ENCODE peak calls at places on chromosome 7, in five cellular contexts. V, A, C, R and D are unnamed samples.
A peak's percentile ranks its signal among the peaks of the same experiment; 100 is the strongest.

GRCh38 chr7:2939193-2939885 is 95.2 kb upstream of the GNA12 start:
- DNase-seq in V (peak; percentile 54), A (no peak), C (no peak), R (no peak), D (peak; percentile 69)

GRCh38 chr7:16135628-16136027 is 285.7 kb downstream of the CRPPA start:
- DNase-seq in V (no peak), A (no peak), C (no peak), R (no peak), D (no peak)

GRCh38 chr7:17123020-17123419 is 175.4 kb upstream of the AHR start:
- DNase-seq in V (no peak), A (no peak), C (no peak), R (no peak), D (no peak)

GRCh38 chr7:5695037-5695708 is 86.3 kb downstream of the RNF216 start:
- DNase-seq in V (peak; percentile 81), A (peak; percentile 24), C (no peak), R (no peak), D (peak; percentile 88)

GRCh38 chr7:95549818-95550529 is 46.3 kb downstream of the PDK4 start:
- DNase-seq in V (peak; percentile 97), A (no peak), C (no peak), R (peak; percentile 82), D (no peak)

GRCh38 chr7:142632291-142633134 is 116.8 kb upstream of the PRSS1 start:
- DNase-seq in V (no peak), A (peak; percentile 82), C (peak; percentile 78), R (peak; percentile 25), D (peak; percentile 81)

GRCh38 chr7:17299477-17299991 is 1.1 kb downstream of the AHR start:
- DNase-seq in V (no peak), A (no peak), C (no peak), R (no peak), D (no peak)

GRCh38 chr7:31540786-31541185 is 26.9 kb downstream of the ITPRID1 start:
- DNase-seq in V (no peak), A (no peak), C (no peak), R (no peak), D (no peak)

GRCh38 chr7:24334012-24334411 is 50.0 kb downstream of the NPY start:
- DNase-seq in V (no peak), A (no peak), C (no peak), R (no peak), D (no peak)

GRCh38 chr7:4882169-4882741 is 1.3 kb downstream of the RADIL start:
- DNase-seq in V (peak; percentile 84), A (no peak), C (peak; percentile 68), R (peak; percentile 46), D (no peak)

GRCh38 chr7:128322040-128322643 is 21.6 kb downstream of the RBM28 start:
- DNase-seq in V (no peak), A (peak; percentile 41), C (peak; percentile 34), R (no peak), D (no peak)

GRCh38 chr7:96219382-96220130 is 102.3 kb downstream of the SLC25A13 start:
- DNase-seq in V (no peak), A (no peak), C (no peak), R (no peak), D (no peak)

GRCh38 chr7:46651070-46651469 is 730.0 kb upstream of the IGFBP3 start:
- DNase-seq in V (no peak), A (no peak), C (no peak), R (no peak), D (no peak)

GRCh38 chr7:109387530-109387929 is 817.9 kb downstream of the DNAJB9 start:
- DNase-seq in V (no peak), A (no peak), C (no peak), R (peak; percentile 5), D (no peak)

GRCh38 chr7:155172141-155172540 is 102.0 kb downstream of the HTR5A start:
- DNase-seq in V (no peak), A (no peak), C (no peak), R (no peak), D (no peak)

GRCh38 chr7:55306331-55306730 is 58.8 kb upstream of the LANCL2 start:
- DNase-seq in V (no peak), A (no peak), C (no peak), R (no peak), D (no peak)

GRCh38 chr7:30459591-30460245 is 18.9 kb downstream of the NOD1 start:
- DNase-seq in V (no peak), A (no peak), C (no peak), R (peak; percentile 64), D (no peak)

GRCh38 chr7:3861941-3862340 is 560.9 kb downstream of the SDK1 start:
- DNase-seq in V (no peak), A (no peak), C (no peak), R (peak; percentile 26), D (no peak)

GRCh38 chr7:154835924-154836529 is 166.9 kb downstream of the PAXIP1 start:
- DNase-seq in V (no peak), A (peak; percentile 65), C (no peak), R (no peak), D (no peak)

GRCh38 chr7:129828078-129828762 is 124.5 kb downstream of the UBE2H start:
- DNase-seq in V (no peak), A (no peak), C (no peak), R (peak; percentile 41), D (no peak)
- H3K4me3 ChIP-seq in V (no peak overlapping the region), A (no peak overlapping the region), C (no peak overlapping the region), R (no peak overlapping the region), D (no peak overlapping the region)

DNA sequence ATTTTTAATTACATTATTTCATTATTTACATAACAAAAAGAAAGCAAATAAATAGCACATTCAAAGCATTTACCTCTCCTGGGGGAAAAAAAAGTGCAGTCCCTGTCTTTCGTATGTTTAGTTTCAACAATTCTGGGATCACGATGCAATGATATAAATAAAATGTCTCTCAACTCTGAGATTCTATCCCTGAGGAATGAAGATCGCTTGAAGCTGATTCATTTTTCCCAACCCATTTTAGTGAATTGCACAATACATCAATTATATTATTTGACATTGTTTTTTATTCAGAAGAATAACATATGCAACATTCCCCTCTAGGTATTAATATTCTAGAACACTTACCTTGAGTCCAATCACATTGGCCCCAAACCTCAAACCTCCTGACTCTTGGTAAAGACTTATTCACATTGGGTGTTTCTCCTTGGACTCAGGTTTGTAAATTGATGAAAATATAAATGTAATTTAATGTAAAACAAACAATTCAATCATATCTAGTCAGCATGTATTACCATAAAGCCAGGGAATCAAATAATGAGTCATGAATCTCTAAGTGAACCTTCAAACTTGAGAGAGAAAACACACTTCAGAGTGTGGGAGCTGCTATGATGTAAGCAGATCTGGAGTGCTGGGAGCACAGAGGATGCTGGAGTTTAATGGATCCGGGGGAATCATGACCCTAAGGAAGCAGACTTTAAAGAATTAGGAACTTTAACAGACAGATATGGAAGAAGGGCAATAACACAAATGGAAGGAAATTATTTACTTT is 5.3 kb upstream of the SCIN start:
- DNase-seq in V (no peak), A (no peak), C (no peak), R (no peak), D (no peak)
- H3K36me3 ChIP-seq in V (no peaks in the 10 kb centered on the region), A (no peaks in the 10 kb centered on the region), C (no peaks in the 10 kb centered on the region), R (no peaks in the 10 kb centered on the region), D (no peaks in the 10 kb centered on the region)

GRCh38 chr7:81812514-81813472 is 42.9 kb upstream of the HGF start:
- DNase-seq in V (no peak), A (no peak), C (no peak), R (no peak), D (no peak)

GRCh38 chr7:81816312-81816711 is 46.5 kb upstream of the HGF start:
- DNase-seq in V (no peak), A (no peak), C (no peak), R (no peak), D (no peak)

DNA sequence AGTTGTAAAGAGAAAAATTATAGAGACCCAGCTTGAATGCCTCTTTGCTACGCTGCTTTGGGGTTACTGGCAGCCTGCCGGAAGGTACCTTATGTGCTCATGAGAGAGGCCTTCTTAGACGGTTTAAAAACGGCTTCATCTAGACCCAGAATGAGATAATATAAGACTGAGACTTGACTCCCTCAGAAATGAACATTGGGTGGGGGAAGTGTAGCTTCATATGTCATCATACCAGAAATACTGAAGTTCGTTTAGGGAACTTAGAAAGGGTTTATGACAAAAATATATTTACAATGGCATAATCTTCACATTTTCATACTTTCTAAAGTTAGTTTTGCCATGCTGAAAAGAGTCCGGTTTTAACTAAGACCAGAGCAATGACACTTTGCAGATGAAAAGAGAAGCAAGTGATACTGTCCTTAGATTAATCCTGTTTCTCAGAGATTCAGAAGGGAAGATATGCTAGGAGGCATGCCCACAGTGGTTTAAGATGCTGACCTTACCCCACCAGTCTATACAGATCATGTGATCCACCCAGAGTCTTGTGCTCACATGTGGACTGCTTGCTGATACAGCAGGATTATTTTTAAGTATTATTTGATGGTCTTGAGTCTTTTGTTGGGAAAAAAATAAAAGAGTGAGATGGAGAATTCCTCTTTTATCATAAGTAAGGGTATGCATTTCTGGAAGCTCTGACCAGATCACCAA is 40.8 kb upstream of the HGF start:
- DNase-seq in V (no peak), A (no peak), C (no peak), R (no peak), D (no peak)
- H3K4me3 ChIP-seq in V (no peak overlapping the region), A (no peak overlapping the region), C (no peak overlapping the region), R (no peak overlapping the region), D (no peak overlapping the region)

GRCh38 chr7:74183653-74184450 is 9.7 kb downstream of the EIF4H start:
- DNase-seq in V (no peak), A (peak; percentile 48), C (peak; percentile 43), R (no peak), D (no peak)
- H3K36me3 ChIP-seq in V (peaks cover 34% of the 10 kb centered on the region), A (peaks cover 98% of the 10 kb centered on the region), C (no peaks in the 10 kb centered on the region), R (no peaks in the 10 kb centered on the region), D (peaks cover 23% of the 10 kb centered on the region)

GRCh38 chr7:94396606-94397005 is 1.9 kb downstream of the COL1A2 start:
- DNase-seq in V (no peak), A (no peak), C (no peak), R (no peak), D (no peak)
- H3K4me3 ChIP-seq in V (peak overlapping the region; percentile 76), A (no peak overlapping the region), C (peak overlapping the region; percentile 57), R (peak overlapping the region; percentile 57), D (peak overlapping the region; percentile 11)

GRCh38 chr7:38215115-38215514 is 37.1 kb downstream of the STARD3NL start:
- DNase-seq in V (no peak), A (no peak), C (no peak), R (no peak), D (no peak)
- H3K36me3 ChIP-seq in V (peaks cover 48% of the 10 kb centered on the region), A (peaks cover 20% of the 10 kb centered on the region), C (peaks cover 7% of the 10 kb centered on the region), R (no peaks in the 10 kb centered on the region), D (peaks cover 25% of the 10 kb centered on the region)

GRCh38 chr7:379456-380225 is 89.7 kb downstream of the FOXL3 start:
- DNase-seq in V (no peak), A (no peak), C (peak; percentile 64), R (peak; percentile 32), D (peak; percentile 78)
- H3K4me3 ChIP-seq in V (peak overlapping the region; percentile 37), A (no peak overlapping the region), C (peak overlapping the region; percentile 34), R (no peak overlapping the region), D (peak overlapping the region; percentile 17)

DNA sequence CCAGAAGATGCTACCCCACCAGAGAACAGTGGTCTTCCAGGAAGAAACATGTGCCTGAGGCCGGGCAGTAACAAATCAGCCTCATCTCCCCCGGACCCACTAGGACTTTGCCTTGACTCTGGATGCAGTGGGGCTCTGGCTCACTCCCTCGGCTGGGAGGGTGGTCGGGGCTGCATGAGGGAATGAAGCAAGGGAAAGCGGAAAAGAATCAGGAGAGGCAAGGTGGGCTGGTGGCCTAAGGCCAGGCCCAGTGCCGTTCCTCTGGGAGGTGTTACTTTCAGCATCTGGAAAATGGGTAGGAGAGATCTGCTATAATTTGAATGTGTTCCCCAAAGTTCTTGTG is 51.8 kb downstream of the CLEC2L start:
- DNase-seq in V (no peak), A (no peak), C (no peak), R (no peak), D (no peak)
- H3K36me3 ChIP-seq in V (peaks cover 99% of the 10 kb centered on the region), A (no peaks in the 10 kb centered on the region), C (no peaks in the 10 kb centered on the region), R (no peaks in the 10 kb centered on the region), D (peaks cover 48% of the 10 kb centered on the region)